ENCODE peak calls at places on chromosomes 13 and 19, in six cellular contexts. R is lower lobe of right lung, W is SK-N-SH, X is AG10803, E is uterus, Y is left ventricle myocardium inferior. P is an unnamed sample.

GRCh38 chr13:51317262-51317661 is 22.2 kb upstream of the SERPINE3 start:
- DNase-seq in R (no peak), W (no peak), X (peak; percentile 31), E (no peak), Y (no peak), P (no peak)

GRCh38 chr19:4051175-4052101 is 15.3 kb downstream of the ZBTB7A start:
- DNase-seq in R (peak; percentile 80), W (no peak), X (peak; percentile 66), E (peak; percentile 26), Y (no peak), P (no peak)

GRCh38 chr19:18762125-18763023 is 28.7 kb downstream of the COMP start:
- DNase-seq in R (peak; percentile 92), W (peak; percentile 82), X (no peak), E (peak; percentile 68), Y (peak; percentile 64), P (peak; percentile 100)

GRCh38 chr19:17473041-17473440 is 2.7 kb downstream of the SLC27A1 start:
- DNase-seq in R (no peak), W (no peak), X (peak; percentile 93), E (no peak), Y (no peak), P (peak; percentile 38)

GRCh38 chr19:39223703-39224279 is 19.7 kb upstream of the SYCN start:
- DNase-seq in R (no peak), W (no peak), X (peak; percentile 5), E (no peak), Y (no peak), P (no peak)

GRCh38 chr13:21304256-21304655 is 127.8 kb downstream of the MRPL57 start:
- DNase-seq in R (no peak), W (no peak), X (no peak), E (no peak), Y (no peak), P (no peak)

GRCh38 chr13:111845621-111846351 is 221.2 kb upstream of the SOX1 start:
- DNase-seq in R (no peak), W (no peak), X (no peak), E (no peak), Y (no peak), P (no peak)

GRCh38 chr13:49812806-49813205 is 20.3 kb upstream of the KPNA3 start:
- DNase-seq in R (no peak), W (no peak), X (no peak), E (no peak), Y (no peak), P (no peak)

GRCh38 chr13:91024157-91024792 is 323.2 kb upstream of the MIR17HG start:
- DNase-seq in R (no peak), W (no peak), X (no peak), E (no peak), Y (no peak), P (no peak)

GRCh38 chr19:35805518-35806102 is 7.0 kb downstream of the PRODH2 start:
- DNase-seq in R (no peak), W (no peak), X (no peak), E (no peak), Y (no peak), P (no peak)

GRCh38 chr13:92896842-92897241 is 329.8 kb upstream of the GPC6 start:
- DNase-seq in R (no peak), W (peak; percentile 2), X (peak; percentile 1), E (no peak), Y (no peak), P (no peak)

GRCh38 chr19:55484571-55485438 is at the start of gene NAT14:
- DNase-seq in R (no peak), W (peak; percentile 97), X (peak; percentile 43), E (peak; percentile 61), Y (peak; percentile 54), P (peak; percentile 61)

GRCh38 chr19:39110263-39110967 is 15.2 kb upstream of the PAK4 start:
- DNase-seq in R (peak; percentile 74), W (peak; percentile 80), X (no peak), E (no peak), Y (peak; percentile 47), P (peak; percentile 83)

GRCh38 chr13:38366954-38367645 is 17.4 kb downstream of the UFM1 start:
- DNase-seq in R (no peak), W (no peak), X (peak; percentile 41), E (no peak), Y (no peak), P (no peak)

GRCh38 chr13:66886248-66886647 is 343.9 kb downstream of the PCDH9 start:
- DNase-seq in R (no peak), W (no peak), X (no peak), E (no peak), Y (no peak), P (no peak)

GRCh38 chr13:36450534-36450933 is 18.2 kb downstream of the CCNA1 start:
- DNase-seq in R (no peak), W (no peak), X (no peak), E (no peak), Y (no peak), P (no peak)

GRCh38 chr13:99617474-99618255 is 116.4 kb downstream of the TM9SF2 start:
- DNase-seq in R (no peak), W (peak; percentile 35), X (peak; percentile 54), E (no peak), Y (no peak), P (no peak)

GRCh38 chr13:47933688-47934011 is 67.4 kb downstream of the SUCLA2 start:
- DNase-seq in R (no peak), W (no peak), X (peak; percentile 6), E (no peak), Y (no peak), P (no peak)

GRCh38 chr13:30119476-30119875 is 187.9 kb downstream of the KATNAL1 start:
- DNase-seq in R (no peak), W (no peak), X (peak; percentile 94), E (peak; percentile 62), Y (no peak), P (no peak)

GRCh38 chr19:10289836-10290438 is at the start of gene ICAM5:
- DNase-seq in R (no peak), W (no peak), X (no peak), E (no peak), Y (no peak), P (no peak)

GRCh38 chr13:50720856-50721663 is 122.4 kb downstream of the DLEU7 start:
- DNase-seq in R (no peak), W (no peak), X (no peak), E (no peak), Y (no peak), P (no peak)

GRCh38 chr19:55809381-55810058 is 22.3 kb downstream of the NLRP11 start:
- DNase-seq in R (peak; percentile 63), W (peak; percentile 61), X (peak; percentile 30), E (no peak), Y (peak; percentile 17), P (peak; percentile 89)

GRCh38 chr13:57918913-57919312 is 287.4 kb downstream of the PCDH17 start:
- DNase-seq in R (no peak), W (no peak), X (no peak), E (no peak), Y (no peak), P (no peak)

GRCh38 chr19:13091400-13092161 is 11.1 kb downstream of the LYL1 start:
- DNase-seq in R (no peak), W (peak; percentile 91), X (peak; percentile 96), E (peak; percentile 88), Y (peak; percentile 62), P (no peak)

GRCh38 chr13:97849305-97849704 is 104.2 kb upstream of the IPO5 start:
- DNase-seq in R (no peak), W (peak; percentile 15), X (peak; percentile 17), E (no peak), Y (no peak), P (no peak)

DNA sequence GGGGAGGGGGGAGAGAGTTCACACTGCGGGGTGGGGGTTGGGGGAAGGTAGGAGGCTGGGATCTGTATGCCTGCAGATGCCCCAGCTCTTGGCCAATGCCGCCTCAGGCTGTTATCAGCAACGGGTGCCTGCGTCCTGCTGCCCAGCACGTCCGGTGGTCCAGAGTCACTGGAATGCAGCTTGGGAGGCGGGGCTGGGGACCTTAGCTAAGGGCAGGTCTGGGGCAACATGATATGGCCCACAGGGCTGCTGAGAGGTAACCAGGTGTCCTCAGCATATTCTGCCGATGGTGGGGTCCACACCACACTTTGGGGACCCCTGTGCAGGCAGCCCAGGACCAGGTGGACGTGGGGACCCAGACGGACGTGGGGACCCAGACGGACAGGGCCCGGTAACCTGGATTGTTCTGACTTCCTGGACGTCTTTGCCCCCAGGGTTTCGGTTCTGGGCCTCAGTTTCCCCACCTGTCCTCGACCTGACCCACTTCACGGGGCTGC is 668 bp upstream of the ARHGAP45 start:
- DNase-seq in R (peak; percentile 75), W (peak; percentile 67), X (no peak), E (no peak), Y (no peak), P (no peak)
- H3K4me3 ChIP-seq in R (peak overlapping the region; percentile 73), W (no peak overlapping the region), X (no peak overlapping the region), E (no peak overlapping the region), Y (peak overlapping the region; percentile 60), P (no peak overlapping the region)

DNA sequence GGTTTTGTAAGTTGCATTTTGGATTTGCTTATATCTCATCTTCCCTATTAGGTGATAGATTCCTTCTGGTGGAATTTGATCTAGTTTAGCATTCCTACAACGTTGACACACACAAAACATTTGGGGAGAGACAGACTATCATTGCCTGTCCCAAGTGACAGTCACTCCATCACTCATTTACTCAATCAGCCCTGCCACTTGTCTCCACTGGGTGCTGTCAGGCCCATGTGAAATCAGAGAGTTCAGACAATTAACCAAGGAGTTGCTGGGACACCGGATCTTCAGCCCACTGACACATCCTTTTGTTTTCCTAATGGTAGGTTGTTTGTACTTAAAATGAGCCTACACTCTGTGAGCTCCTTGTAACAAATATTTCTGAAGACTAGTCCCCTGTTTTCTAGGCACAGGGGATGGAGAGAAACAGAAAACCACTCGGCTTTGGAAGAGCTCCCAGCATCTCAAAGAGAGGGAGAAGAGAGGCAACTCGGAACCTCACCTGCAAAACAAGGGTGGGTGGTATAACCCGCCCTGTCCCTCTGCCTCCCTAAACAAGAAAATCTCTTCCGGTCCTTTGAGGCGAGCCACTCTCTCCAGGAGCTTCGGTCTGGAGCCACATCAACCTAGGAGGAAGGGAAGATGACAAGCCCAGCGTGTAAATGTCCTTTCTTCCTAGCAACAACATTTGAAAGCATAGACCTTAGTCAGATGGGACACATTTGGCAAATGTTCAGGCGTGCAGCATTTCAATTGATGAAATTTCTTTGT is 440.9 kb upstream of the KLF12 start:
- DNase-seq in R (no peak), W (peak; percentile 22), X (no peak), E (no peak), Y (no peak), P (no peak)
- TF ChIP-seq CTCF in R (no peak), W (no peak), X (no peak), E (no peak), Y (no peak), P (no peak)

GRCh38 chr13:52815330-52815729 is 33.1 kb downstream of the PCDH8 start:
- DNase-seq in R (no peak), W (no peak), X (no peak), E (no peak), Y (no peak), P (no peak)
- H3K4me3 ChIP-seq in R (no peak overlapping the region), W (no peak overlapping the region), X (no peak overlapping the region), E (no peak overlapping the region), Y (no peak overlapping the region), P (no peak overlapping the region)

DNA sequence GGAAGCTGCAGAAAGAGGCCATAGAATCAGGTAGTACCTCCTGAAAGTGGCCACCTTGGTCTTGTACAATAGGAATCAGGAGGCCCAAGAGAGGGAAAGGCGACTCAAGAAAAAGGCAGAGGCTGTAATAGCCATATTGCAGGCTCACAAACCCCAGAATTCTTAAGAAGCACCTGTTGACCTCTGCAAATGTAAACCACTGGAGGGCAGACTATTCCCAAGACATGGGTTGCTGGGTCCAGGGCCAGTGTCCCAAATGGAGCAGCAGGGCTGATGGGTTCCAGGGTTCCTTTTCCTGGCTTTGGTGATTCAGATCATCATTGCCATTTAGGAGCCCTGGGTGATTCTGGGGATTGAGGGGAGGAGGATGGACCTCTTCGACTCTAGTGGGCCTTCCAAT is 167.6 kb downstream of the B3GLCT start:
- DNase-seq in R (no peak), W (no peak), X (no peak), E (no peak), Y (no peak), P (no peak)
- TF ChIP-seq CTCF in R (no peak), W (no peak), X (no peak), E (no peak), Y (no peak), P (no peak)